ENCODE peak calls at places on chromosomes 2 and 18, in nine cellular contexts. One of them, this sample, is unnamed.
A peak's percentile ranks its signal among the peaks of the same experiment; 100 is the strongest.

GRCh38 chr2:163630836-163631235 is 105.0 kb downstream of the FIGN start:
- DNase-seq in fibroblast of lung: peak; percentile 20
- DNase-seq in WERI-Rb-1: no peak
- DNase-seq in heart right ventricle: no peak
- DNase-seq in upper lobe of right lung: no peak
- DNase-seq in colonic mucosa: no peak
- DNase-seq in heart left ventricle: no peak
- DNase-seq in psoas muscle: no peak
- DNase-seq in SJSA1: no peak
- DNase-seq in this sample: no peak

GRCh38 chr18:59180150-59180845 is 39.7 kb upstream of the GRP start:
- DNase-seq in heart left ventricle: no peak
- DNase-seq in WERI-Rb-1: no peak
- DNase-seq in fibroblast of lung: peak; percentile 61
- DNase-seq in SJSA1: no peak
- DNase-seq in heart right ventricle: no peak
- DNase-seq in psoas muscle: no peak
- DNase-seq in upper lobe of right lung: no peak
- DNase-seq in colonic mucosa: no peak
- DNase-seq in this sample: peak; percentile 14

GRCh38 chr2:74751981-74752808 is 81.7 kb upstream of the HK2 start:
- DNase-seq in fibroblast of lung: no peak
- DNase-seq in psoas muscle: no peak
- DNase-seq in colonic mucosa: no peak
- DNase-seq in WERI-Rb-1: no peak
- DNase-seq in heart left ventricle: no peak
- DNase-seq in SJSA1: no peak
- DNase-seq in heart right ventricle: no peak
- DNase-seq in upper lobe of right lung: no peak
- DNase-seq in this sample: no peak

GRCh38 chr18:8694891-8695290 is 10.5 kb upstream of the MTCL1 start:
- DNase-seq in SJSA1: no peak
- DNase-seq in fibroblast of lung: no peak
- DNase-seq in heart right ventricle: no peak
- DNase-seq in psoas muscle: no peak
- DNase-seq in upper lobe of right lung: no peak
- DNase-seq in WERI-Rb-1: no peak
- DNase-seq in colonic mucosa: no peak
- DNase-seq in heart left ventricle: no peak
- DNase-seq in this sample: no peak

GRCh38 chr2:4763009-4763408 is 929.2 kb upstream of the SOX11 start:
- DNase-seq in upper lobe of right lung: no peak
- DNase-seq in WERI-Rb-1: peak; percentile 80
- DNase-seq in psoas muscle: no peak
- DNase-seq in SJSA1: no peak
- DNase-seq in fibroblast of lung: no peak
- DNase-seq in heart right ventricle: no peak
- DNase-seq in heart left ventricle: no peak
- DNase-seq in colonic mucosa: no peak
- DNase-seq in this sample: no peak

GRCh38 chr2:45443012-45443411 is 168.1 kb downstream of the SRBD1 start:
- DNase-seq in upper lobe of right lung: no peak
- DNase-seq in colonic mucosa: no peak
- DNase-seq in WERI-Rb-1: no peak
- DNase-seq in psoas muscle: no peak
- DNase-seq in fibroblast of lung: no peak
- DNase-seq in SJSA1: no peak
- DNase-seq in heart right ventricle: no peak
- DNase-seq in heart left ventricle: no peak
- DNase-seq in this sample: no peak

GRCh38 chr2:44748-45341 is 1.5 kb downstream of the FAM110C start:
- DNase-seq in fibroblast of lung: no peak
- DNase-seq in upper lobe of right lung: no peak
- DNase-seq in WERI-Rb-1: no peak
- DNase-seq in heart right ventricle: no peak
- DNase-seq in SJSA1: no peak
- DNase-seq in heart left ventricle: no peak
- DNase-seq in colonic mucosa: peak; percentile 78
- DNase-seq in psoas muscle: no peak
- DNase-seq in this sample: no peak

GRCh38 chr18:363327-364115 is 95.7 kb upstream of the THOC1 start:
- DNase-seq in psoas muscle: no peak
- DNase-seq in fibroblast of lung: peak; percentile 89
- DNase-seq in heart left ventricle: no peak
- DNase-seq in colonic mucosa: no peak
- DNase-seq in SJSA1: peak; percentile 33
- DNase-seq in heart right ventricle: no peak
- DNase-seq in upper lobe of right lung: no peak
- DNase-seq in WERI-Rb-1: no peak
- DNase-seq in this sample: no peak

GRCh38 chr18:76981388-76981968 is 151.1 kb downstream of the MBP start:
- DNase-seq in psoas muscle: no peak
- DNase-seq in heart left ventricle: no peak
- DNase-seq in colonic mucosa: peak; percentile 70
- DNase-seq in WERI-Rb-1: no peak
- DNase-seq in SJSA1: no peak
- DNase-seq in upper lobe of right lung: no peak
- DNase-seq in heart right ventricle: no peak
- DNase-seq in fibroblast of lung: no peak
- DNase-seq in this sample: no peak

GRCh38 chr18:3129053-3129864 is 90.5 kb downstream of the MYOM1 start:
- DNase-seq in upper lobe of right lung: peak; percentile 90
- DNase-seq in psoas muscle: peak; percentile 84
- DNase-seq in SJSA1: peak; percentile 65
- DNase-seq in heart right ventricle: peak; percentile 78
- DNase-seq in colonic mucosa: peak; percentile 85
- DNase-seq in heart left ventricle: peak; percentile 80
- DNase-seq in fibroblast of lung: peak; percentile 67
- DNase-seq in WERI-Rb-1: peak; percentile 64
- DNase-seq in this sample: peak; percentile 10

GRCh38 chr18:70256994-70257393 is 31.9 kb upstream of the SOCS6 start:
- DNase-seq in upper lobe of right lung: no peak
- DNase-seq in psoas muscle: no peak
- DNase-seq in SJSA1: no peak
- DNase-seq in fibroblast of lung: no peak
- DNase-seq in WERI-Rb-1: no peak
- DNase-seq in colonic mucosa: no peak
- DNase-seq in heart right ventricle: no peak
- DNase-seq in heart left ventricle: no peak
- DNase-seq in this sample: no peak

GRCh38 chr2:224986479-224986878 is 55.8 kb downstream of the DOCK10 start:
- DNase-seq in SJSA1: no peak
- DNase-seq in WERI-Rb-1: no peak
- DNase-seq in upper lobe of right lung: no peak
- DNase-seq in colonic mucosa: no peak
- DNase-seq in psoas muscle: no peak
- DNase-seq in fibroblast of lung: no peak
- DNase-seq in heart right ventricle: no peak
- DNase-seq in heart left ventricle: no peak
- DNase-seq in this sample: no peak

GRCh38 chr18:48775372-48776160 is 175.2 kb downstream of the SMAD7 start:
- DNase-seq in psoas muscle: peak; percentile 44
- DNase-seq in SJSA1: no peak
- DNase-seq in heart right ventricle: no peak
- DNase-seq in fibroblast of lung: no peak
- DNase-seq in upper lobe of right lung: no peak
- DNase-seq in heart left ventricle: no peak
- DNase-seq in WERI-Rb-1: no peak
- DNase-seq in colonic mucosa: no peak
- DNase-seq in this sample: no peak

GRCh38 chr2:235495373-235496238 is 1.8 kb downstream of the AGAP1 start:
- DNase-seq in psoas muscle: no peak
- DNase-seq in heart left ventricle: no peak
- DNase-seq in WERI-Rb-1: no peak
- DNase-seq in SJSA1: no peak
- DNase-seq in fibroblast of lung: no peak
- DNase-seq in colonic mucosa: no peak
- DNase-seq in heart right ventricle: no peak
- DNase-seq in upper lobe of right lung: no peak
- DNase-seq in this sample: no peak

GRCh38 chr18:34158881-34159690 is 65.6 kb downstream of the NOL4 start:
- DNase-seq in colonic mucosa: peak; percentile 17
- DNase-seq in psoas muscle: peak; percentile 48
- DNase-seq in heart right ventricle: peak; percentile 9
- DNase-seq in heart left ventricle: peak; percentile 30
- DNase-seq in upper lobe of right lung: peak; percentile 64
- DNase-seq in WERI-Rb-1: peak; percentile 82
- DNase-seq in SJSA1: no peak
- DNase-seq in fibroblast of lung: peak; percentile 62
- DNase-seq in this sample: no peak

GRCh38 chr2:33320573-33320972 is 155.9 kb upstream of the RASGRP3 start:
- DNase-seq in WERI-Rb-1: no peak
- DNase-seq in fibroblast of lung: no peak
- DNase-seq in psoas muscle: no peak
- DNase-seq in heart right ventricle: no peak
- DNase-seq in colonic mucosa: no peak
- DNase-seq in upper lobe of right lung: no peak
- DNase-seq in SJSA1: no peak
- DNase-seq in heart left ventricle: no peak
- DNase-seq in this sample: no peak

GRCh38 chr2:151417650-151418049 is 7.9 kb downstream of the RIF1 start:
- DNase-seq in colonic mucosa: no peak
- DNase-seq in psoas muscle: no peak
- DNase-seq in heart left ventricle: no peak
- DNase-seq in WERI-Rb-1: no peak
- DNase-seq in SJSA1: no peak
- DNase-seq in heart right ventricle: no peak
- DNase-seq in fibroblast of lung: no peak
- DNase-seq in upper lobe of right lung: no peak
- DNase-seq in this sample: no peak

GRCh38 chr2:151423760-151424159 is 14.1 kb downstream of the RIF1 start:
- DNase-seq in colonic mucosa: no peak
- DNase-seq in psoas muscle: no peak
- DNase-seq in WERI-Rb-1: no peak
- DNase-seq in upper lobe of right lung: no peak
- DNase-seq in heart left ventricle: no peak
- DNase-seq in heart right ventricle: no peak
- DNase-seq in fibroblast of lung: peak; percentile 2
- DNase-seq in SJSA1: no peak
- DNase-seq in this sample: no peak

DNA sequence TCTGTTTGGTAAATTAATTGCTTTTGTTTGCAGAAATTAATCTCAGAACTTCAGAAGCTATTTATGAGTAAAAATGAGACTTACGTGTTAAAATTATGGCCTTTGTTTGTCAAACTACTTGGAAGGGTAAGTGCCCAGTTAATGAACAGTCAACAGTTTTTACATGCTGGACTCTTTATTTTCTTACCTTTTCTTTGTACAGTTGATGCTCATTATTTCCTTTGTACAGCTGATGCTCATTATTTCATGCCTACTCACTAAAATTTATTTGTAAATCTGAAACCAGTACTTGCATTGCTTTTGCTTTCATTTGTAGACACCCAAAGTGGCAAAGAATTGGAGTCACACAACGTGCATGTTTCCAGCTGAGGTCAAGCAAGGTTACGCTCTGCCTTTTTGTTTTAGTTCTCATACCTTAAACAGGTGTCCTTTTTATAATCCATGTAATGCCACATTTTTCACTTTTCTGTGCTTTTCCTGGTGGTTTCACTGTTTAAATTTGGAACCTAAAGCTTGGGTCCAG is 13.3 kb downstream of the RIF1 start:
- DNase-seq in upper lobe of right lung: no peak
- DNase-seq in heart left ventricle: no peak
- DNase-seq in fibroblast of lung: no peak
- DNase-seq in SJSA1: no peak
- DNase-seq in psoas muscle: no peak
- DNase-seq in WERI-Rb-1: no peak
- DNase-seq in colonic mucosa: no peak
- DNase-seq in heart right ventricle: no peak
- DNase-seq in this sample: no peak
- H3K27ac ChIP-seq in upper lobe of right lung: no peak overlapping the region
- H3K27ac ChIP-seq in heart left ventricle: no peak overlapping the region
- H3K27ac ChIP-seq in fibroblast of lung: no peak overlapping the region
- H3K27ac ChIP-seq in SJSA1: no peak overlapping the region
- H3K27ac ChIP-seq in psoas muscle: no peak overlapping the region
- H3K27ac ChIP-seq in WERI-Rb-1: no peak overlapping the region
- H3K27ac ChIP-seq in colonic mucosa: no peak overlapping the region
- H3K27ac ChIP-seq in heart right ventricle: no peak overlapping the region
- H3K27ac ChIP-seq in this sample: no peak overlapping the region

DNA sequence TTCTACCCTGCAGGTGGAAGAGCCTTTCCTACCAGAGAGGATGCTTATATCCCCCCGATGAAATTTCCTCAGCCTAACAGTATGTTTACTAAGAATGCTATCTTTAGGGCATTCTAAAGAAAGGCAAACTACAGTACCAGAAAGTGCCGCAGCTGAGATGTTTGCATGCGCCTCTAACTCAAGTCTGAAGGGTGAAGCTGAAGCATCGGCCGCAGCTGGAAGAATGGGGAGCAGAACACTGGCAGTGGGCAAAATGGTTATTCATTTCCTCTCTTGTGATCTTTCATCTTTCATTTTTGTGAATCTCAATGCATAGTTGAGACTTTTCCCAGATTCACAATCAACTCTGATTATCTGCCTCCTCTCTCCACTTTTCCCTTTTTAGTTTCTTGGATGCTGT is 648.2 kb upstream of the ZEB2 start:
- DNase-seq in WERI-Rb-1: no peak
- DNase-seq in psoas muscle: no peak
- DNase-seq in heart right ventricle: no peak
- DNase-seq in SJSA1: no peak
- DNase-seq in colonic mucosa: no peak
- DNase-seq in upper lobe of right lung: no peak
- DNase-seq in heart left ventricle: no peak
- DNase-seq in fibroblast of lung: no peak
- DNase-seq in this sample: no peak
- H3K27ac ChIP-seq in WERI-Rb-1: no peak overlapping the region
- H3K27ac ChIP-seq in psoas muscle: no peak overlapping the region
- H3K27ac ChIP-seq in heart right ventricle: no peak overlapping the region
- H3K27ac ChIP-seq in SJSA1: no peak overlapping the region
- H3K27ac ChIP-seq in colonic mucosa: no peak overlapping the region
- H3K27ac ChIP-seq in upper lobe of right lung: no peak overlapping the region
- H3K27ac ChIP-seq in heart left ventricle: no peak overlapping the region
- H3K27ac ChIP-seq in fibroblast of lung: no peak overlapping the region
- H3K27ac ChIP-seq in this sample: no peak overlapping the region

GRCh38 chr18:74234326-74235171 is 57.2 kb downstream of the CYB5A start:
- DNase-seq in WERI-Rb-1: no peak
- DNase-seq in colonic mucosa: peak; percentile 72
- DNase-seq in heart left ventricle: no peak
- DNase-seq in heart right ventricle: no peak
- DNase-seq in upper lobe of right lung: no peak
- DNase-seq in psoas muscle: no peak
- DNase-seq in SJSA1: peak; percentile 12
- DNase-seq in fibroblast of lung: peak; percentile 54
- DNase-seq in this sample: peak; percentile 72
- H3K27ac ChIP-seq in WERI-Rb-1: no peak overlapping the region
- H3K27ac ChIP-seq in colonic mucosa: peak overlapping the region; percentile 79
- H3K27ac ChIP-seq in heart left ventricle: no peak overlapping the region
- H3K27ac ChIP-seq in heart right ventricle: peak overlapping the region; percentile 1
- H3K27ac ChIP-seq in upper lobe of right lung: peak overlapping the region; percentile 67
- H3K27ac ChIP-seq in psoas muscle: no peak overlapping the region
- H3K27ac ChIP-seq in SJSA1: no peak overlapping the region
- H3K27ac ChIP-seq in fibroblast of lung: no peak overlapping the region
- H3K27ac ChIP-seq in this sample: peak overlapping the region; percentile 74

DNA sequence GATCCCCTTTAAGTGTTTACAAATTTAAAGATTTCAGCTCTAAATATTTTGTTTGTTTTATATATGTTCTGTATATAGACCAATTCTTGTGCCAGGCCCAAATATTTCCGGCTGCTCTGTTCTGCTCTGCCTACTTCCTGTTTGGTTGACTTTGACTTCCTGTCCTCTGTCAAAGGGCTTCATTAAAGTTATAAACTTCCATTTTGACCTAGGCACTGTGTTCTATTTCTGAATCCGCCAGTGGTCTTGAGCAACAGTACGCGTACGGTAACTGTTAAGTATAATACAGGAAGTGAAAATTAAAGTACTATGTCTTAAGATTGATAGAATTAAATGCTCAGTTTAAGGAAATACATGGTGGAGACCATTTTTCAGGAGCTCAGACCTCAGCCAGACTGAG is 13.5 kb upstream of the REL start:
- DNase-seq in WERI-Rb-1: no peak
- DNase-seq in heart right ventricle: no peak
- DNase-seq in upper lobe of right lung: no peak
- DNase-seq in heart left ventricle: no peak
- DNase-seq in colonic mucosa: no peak
- DNase-seq in SJSA1: no peak
- DNase-seq in fibroblast of lung: no peak
- DNase-seq in psoas muscle: no peak
- DNase-seq in this sample: no peak
- H3K27ac ChIP-seq in WERI-Rb-1: no peak overlapping the region
- H3K27ac ChIP-seq in heart right ventricle: no peak overlapping the region
- H3K27ac ChIP-seq in upper lobe of right lung: peak overlapping the region; percentile 61
- H3K27ac ChIP-seq in heart left ventricle: no peak overlapping the region
- H3K27ac ChIP-seq in colonic mucosa: no peak overlapping the region
- H3K27ac ChIP-seq in SJSA1: no peak overlapping the region
- H3K27ac ChIP-seq in fibroblast of lung: no peak overlapping the region
- H3K27ac ChIP-seq in psoas muscle: no peak overlapping the region
- H3K27ac ChIP-seq in this sample: no peak overlapping the region

This sample was measured in epithelial cell of prostate.